ENCODE peak calls at places on chromosome 9, in four cellular contexts. S is PC-3, P is M059J, U is AG04450. O is an unnamed sample.

GRCh38 chr9:113632776-113633590 is 169.5 kb downstream of the RGS3 start:
- DNase-seq in S (no peak), P (peak), U (no peak), O (peak)

GRCh38 chr9:114186793-114187289 is 31.5 kb downstream of the COL27A1 start:
- DNase-seq in S (no peak), P (no peak), U (no peak), O (no peak)

GRCh38 chr9:121067655-121068054 is 7.1 kb upstream of the CNTRL start:
- DNase-seq in S (no peak), P (no peak), U (no peak), O (no peak)

GRCh38 chr9:108477538-108478006 is 378.2 kb downstream of the ACTL7B start:
- DNase-seq in S (peak), P (peak), U (peak), O (peak)

GRCh38 chr9:129333613-129333960 is 155.5 kb upstream of the IER5L start:
- DNase-seq in S (peak), P (peak), U (no peak), O (peak)

GRCh38 chr9:89274838-89275237 is 36.2 kb upstream of the CKS2 start:
- DNase-seq in S (no peak), P (peak), U (peak), O (peak)

GRCh38 chr9:113187935-113188595 is 33.0 kb downstream of the FKBP15 start:
- DNase-seq in S (peak), P (peak), U (peak), O (peak)

GRCh38 chr9:125932012-125932411 is 184.8 kb downstream of the PBX3 start:
- DNase-seq in S (peak), P (peak), U (peak), O (peak)

GRCh38 chr9:9142001-9142400 is 1342.4 kb upstream of the DMAC1 start:
- DNase-seq in S (no peak), P (no peak), U (no peak), O (no peak)

GRCh38 chr9:22528485-22528884 is 81.9 kb downstream of the DMRTA1 start:
- DNase-seq in S (peak), P (peak), U (peak), O (peak)

GRCh38 chr9:126295516-126295915 is 31.1 kb upstream of the MVB12B start:
- DNase-seq in S (no peak), P (no peak), U (no peak), O (no peak)

O was measured in ELR.